ENCODE peak calls at places on chromosome 6, in ten cellular contexts. V, L, K, T, O, C, R, Q, P and G are unnamed samples.

GRCh38 chr6:36678488-36679042 is at the start of gene CDKN1A:
- DNase-seq in V (peak), L (no peak), K (peak), T (peak), O (peak), C (peak), R (peak), Q (peak), P (peak), G (no peak)

GRCh38 chr6:106321940-106322339 is 3.6 kb downstream of the ATG5 start:
- DNase-seq in V (no peak), L (no peak), K (no peak), T (no peak), O (no peak), C (no peak), R (no peak), Q (no peak), P (no peak), G (no peak)

GRCh38 chr6:41638801-41639555 is 710 bp downstream of the MDFI start:
- DNase-seq in V (no peak), L (no peak), K (peak), T (peak), O (no peak), C (peak), R (no peak), Q (no peak), P (peak), G (no peak)

GRCh38 chr6:43989556-43990248 is 137.6 kb downstream of the MRPL14 start:
- DNase-seq in V (no peak), L (no peak), K (no peak), T (no peak), O (no peak), C (no peak), R (no peak), Q (no peak), P (no peak), G (no peak)

GRCh38 chr6:170087946-170088348 is 202.9 kb downstream of the DLL1 start:
- DNase-seq in V (no peak), L (no peak), K (no peak), T (no peak), O (peak), C (peak), R (no peak), Q (no peak), P (no peak), G (no peak)

GRCh38 chr6:16766043-16766521 is 4.8 kb upstream of the ATXN1 start:
- DNase-seq in V (peak), L (no peak), K (no peak), T (peak), O (peak), C (no peak), R (peak), Q (no peak), P (peak), G (no peak)

GRCh38 chr6:47492355-47492754 is 14.8 kb downstream of the CD2AP start:
- DNase-seq in V (no peak), L (no peak), K (no peak), T (no peak), O (no peak), C (no peak), R (no peak), Q (no peak), P (no peak), G (no peak)

GRCh38 chr6:167932468-167933276 is 64.8 kb upstream of the KIF25 start:
- DNase-seq in V (peak), L (no peak), K (no peak), T (peak), O (no peak), C (no peak), R (peak), Q (no peak), P (peak), G (no peak)

GRCh38 chr6:11207199-11207968 is 25.1 kb downstream of the NEDD9 start:
- DNase-seq in V (peak), L (no peak), K (no peak), T (peak), O (no peak), C (no peak), R (peak), Q (no peak), P (peak), G (no peak)

GRCh38 chr6:74256387-74257180 is 560.6 kb downstream of the CD109 start:
- DNase-seq in V (no peak), L (no peak), K (no peak), T (no peak), O (no peak), C (no peak), R (no peak), Q (no peak), P (no peak), G (no peak)

GRCh38 chr6:116008470-116009229 is 52.0 kb downstream of the FRK start:
- DNase-seq in V (peak), L (no peak), K (no peak), T (peak), O (no peak), C (no peak), R (peak), Q (no peak), P (peak), G (no peak)

GRCh38 chr6:1291381-1291780 is 20.5 kb upstream of the FOXQ1 start:
- DNase-seq in V (no peak), L (no peak), K (no peak), T (no peak), O (no peak), C (no peak), R (no peak), Q (no peak), P (no peak), G (no peak)

GRCh38 chr6:79802657-79803310 is 144.6 kb downstream of the ELOVL4 start:
- DNase-seq in V (no peak), L (no peak), K (no peak), T (no peak), O (no peak), C (no peak), R (no peak), Q (no peak), P (no peak), G (no peak)

GRCh38 chr6:137867685-137868509 is 838 bp downstream of the TNFAIP3 start:
- DNase-seq in V (peak), L (no peak), K (peak), T (no peak), O (peak), C (no peak), R (no peak), Q (no peak), P (no peak), G (no peak)

GRCh38 chr6:100255701-100256100 is 209.0 kb downstream of the SIM1 start:
- DNase-seq in V (no peak), L (no peak), K (no peak), T (no peak), O (no peak), C (no peak), R (no peak), Q (no peak), P (no peak), G (no peak)